ENCODE peak calls at places on chromosomes 5 and 9, in eight cellular contexts. V is right atrium auricular region, H is pancreas, G is GM23338, O is tibial artery, N is transverse colon, T is hepatocyte, U is cardiac muscle cell. S is an unnamed sample.
A peak's percentile ranks its signal among the peaks of the same experiment; 100 is the strongest.

GRCh38 chr9:69097053-69097452 is 61.5 kb downstream of the FXN start:
- DNase-seq in V (no peak), H (no peak), G (no peak), O (no peak), N (no peak), T (peak; percentile 59), U (peak; percentile 89), S (no peak)

GRCh38 chr9:98288876-98289275 is 33.4 kb upstream of the TBC1D2 start:
- DNase-seq in V (no peak), H (no peak), G (no peak), O (no peak), N (peak; percentile 52), T (peak; percentile 47), U (no peak), S (no peak)

GRCh38 chr9:23824241-23825142 is 1.5 kb downstream of the ELAVL2 start:
- DNase-seq in V (no peak), H (no peak), G (peak; percentile 87), O (no peak), N (peak; percentile 20), T (peak; percentile 67), U (no peak), S (no peak)

GRCh38 chr9:78015242-78015641 is 16.4 kb downstream of the GNAQ start:
- DNase-seq in V (no peak), H (no peak), G (no peak), O (no peak), N (no peak), T (no peak), U (no peak), S (no peak)

GRCh38 chr9:32455738-32456137 is 70.3 kb downstream of the RIGI start:
- DNase-seq in V (no peak), H (no peak), G (no peak), O (no peak), N (no peak), T (no peak), U (peak; percentile 49), S (no peak)

GRCh38 chr5:81097733-81098132 is 135.4 kb upstream of the CKMT2 start:
- DNase-seq in V (no peak), H (no peak), G (peak; percentile 34), O (no peak), N (no peak), T (no peak), U (no peak), S (no peak)

GRCh38 chr9:74497750-74498615 is 848 bp downstream of the RORB start:
- DNase-seq in V (no peak), H (no peak), G (peak; percentile 72), O (peak; percentile 68), N (no peak), T (peak; percentile 29), U (peak; percentile 33), S (no peak)

GRCh38 chr9:78031271-78031825 is at the start of gene GNAQ:
- DNase-seq in V (no peak), H (no peak), G (peak; percentile 59), O (peak; percentile 70), N (peak; percentile 18), T (peak; percentile 67), U (no peak), S (no peak)

GRCh38 chr5:177311361-177311722 is 356 bp downstream of the MXD3 start:
- DNase-seq in V (no peak), H (no peak), G (no peak), O (peak; percentile 69), N (peak; percentile 38), T (no peak), U (peak; percentile 15), S (no peak)

GRCh38 chr9:90842984-90843383 is 41.4 kb downstream of the SYK start:
- DNase-seq in V (no peak), H (no peak), G (no peak), O (no peak), N (no peak), T (no peak), U (no peak), S (no peak)

GRCh38 chr9:109797006-109797405 is 17.0 kb downstream of the PALM2AKAP2 start:
- DNase-seq in V (no peak), H (no peak), G (no peak), O (no peak), N (no peak), T (no peak), U (no peak), S (no peak)

GRCh38 chr9:96135071-96135825 is 166.7 kb downstream of the HSD17B3 start:
- DNase-seq in V (no peak), H (no peak), G (no peak), O (no peak), N (no peak), T (no peak), U (peak; percentile 25), S (no peak)

GRCh38 chr9:92097997-92098482 is 17.2 kb downstream of the SPTLC1 start:
- DNase-seq in V (peak; percentile 80), H (peak; percentile 95), G (peak; percentile 94), O (peak; percentile 82), N (peak; percentile 93), T (no peak), U (peak; percentile 90), S (peak; percentile 5)

GRCh38 chr9:34419716-34420504 is 38.5 kb downstream of the FAM219A start:
- DNase-seq in V (no peak), H (no peak), G (no peak), O (no peak), N (no peak), T (no peak), U (no peak), S (no peak)

GRCh38 chr9:31153250-31153840 is 1231.1 kb upstream of the ACO1 start:
- DNase-seq in V (no peak), H (no peak), G (no peak), O (no peak), N (no peak), T (no peak), U (peak; percentile 11), S (no peak)

GRCh38 chr9:25716220-25716872 is 38.1 kb upstream of the TUSC1 start:
- DNase-seq in V (no peak), H (peak; percentile 54), G (peak; percentile 84), O (no peak), N (peak; percentile 15), T (peak; percentile 80), U (peak; percentile 92), S (no peak)

GRCh38 chr5:142876817-142877216 is 106.6 kb downstream of the ARHGAP26 start:
- DNase-seq in V (no peak), H (no peak), G (no peak), O (no peak), N (no peak), T (no peak), U (no peak), S (no peak)

GRCh38 chr9:21153688-21154608 is 12.3 kb upstream of the IFNW1 start:
- DNase-seq in V (no peak), H (no peak), G (peak; percentile 71), O (no peak), N (no peak), T (peak; percentile 13), U (peak; percentile 45), S (no peak)

GRCh38 chr9:133518193-133518592 is 6.6 kb downstream of the MYMK start:
- DNase-seq in V (no peak), H (no peak), G (no peak), O (no peak), N (no peak), T (no peak), U (no peak), S (no peak)

GRCh38 chr9:93129286-93129685 is 4.8 kb downstream of the NINJ1 start:
- DNase-seq in V (no peak), H (no peak), G (no peak), O (peak; percentile 73), N (peak; percentile 20), T (no peak), U (no peak), S (no peak)

GRCh38 chr5:160289721-160290120 is 22.6 kb downstream of the CCNJL start:
- DNase-seq in V (no peak), H (no peak), G (peak; percentile 35), O (no peak), N (no peak), T (no peak), U (no peak), S (no peak)

GRCh38 chr9:38443181-38443580 is 18.9 kb upstream of the IGFBPL1 start:
- DNase-seq in V (no peak), H (peak; percentile 25), G (no peak), O (no peak), N (no peak), T (peak; percentile 84), U (peak; percentile 40), S (no peak)

GRCh38 chr9:20805766-20806165 is 121.7 kb downstream of the FOCAD start:
- DNase-seq in V (no peak), H (no peak), G (no peak), O (no peak), N (no peak), T (no peak), U (no peak), S (no peak)

GRCh38 chr9:134059188-134059641 is 8.6 kb downstream of the BRD3 start:
- DNase-seq in V (no peak), H (no peak), G (no peak), O (peak; percentile 40), N (peak; percentile 6), T (no peak), U (no peak), S (no peak)

GRCh38 chr9:106859957-106860715 is 2.8 kb upstream of the ZNF462 start:
- DNase-seq in V (no peak), H (peak; percentile 13), G (peak; percentile 90), O (peak; percentile 65), N (peak; percentile 71), T (peak; percentile 66), U (peak; percentile 57), S (peak; percentile 50)
- H3K27ac ChIP-seq in V (peak overlapping the region; percentile 84), H (no peak overlapping the region), G (peak overlapping the region; percentile 98), O (peak overlapping the region; percentile 4), N (peak overlapping the region; percentile 85), T (peak overlapping the region; percentile 96), U (no peak overlapping the region), S (peak overlapping the region; percentile 90)

DNA sequence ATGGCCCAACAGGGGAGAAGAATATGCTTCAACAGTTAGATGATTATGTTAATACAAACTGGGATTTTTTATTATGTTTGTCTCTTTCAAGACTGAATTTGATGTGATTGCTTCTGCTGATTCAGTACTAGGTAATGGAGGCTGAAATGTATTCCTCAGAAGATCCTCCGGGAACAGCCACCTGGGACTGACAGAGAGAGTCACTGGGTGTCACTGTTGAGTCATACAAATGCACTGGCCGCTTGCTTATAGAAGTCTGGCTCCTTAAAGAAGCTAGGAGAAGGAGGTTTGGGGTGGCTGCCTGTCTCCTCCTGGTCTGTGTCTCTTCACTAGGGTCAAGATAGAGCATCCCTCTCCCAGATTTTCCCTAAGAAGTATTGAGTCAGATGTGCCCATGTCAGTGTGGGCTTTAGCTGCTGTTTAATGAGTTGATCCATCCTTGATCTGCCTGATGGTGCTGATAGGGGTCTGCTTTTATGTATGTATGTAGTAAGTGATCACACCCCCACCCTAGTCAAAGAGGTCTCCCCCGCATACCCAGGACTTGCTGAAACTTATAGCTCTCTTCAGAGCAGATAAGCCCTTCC is 773.4 kb downstream of the BRINP1 start:
- DNase-seq in V (no peak), H (peak; percentile 21), G (peak; percentile 82), O (no peak), N (peak; percentile 7), T (peak; percentile 68), U (peak; percentile 2), S (no peak)
- TF ChIP-seq CTCF in V (no peak), H (no peak), G (peak; percentile 73), O (peak; percentile 28), N (peak; percentile 26), T (peak; percentile 59), U (no peak), S (no peak)

GRCh38 chr5:42491699-42492098 is 68.5 kb downstream of the GHR start:
- DNase-seq in V (no peak), H (no peak), G (peak; percentile 38), O (no peak), N (no peak), T (no peak), U (no peak), S (no peak)
- H3K4me1 ChIP-seq in V (no peaks in the 10 kb centered on the region), H (no peaks in the 10 kb centered on the region), G (peaks cover 3% of the 10 kb centered on the region), O (peaks cover 6% of the 10 kb centered on the region), N (peaks cover 4% of the 10 kb centered on the region), T (no peaks in the 10 kb centered on the region), U (peaks cover 6% of the 10 kb centered on the region), S (peaks cover 73% of the 10 kb centered on the region)

GRCh38 chr9:3243676-3244075 is 282.1 kb downstream of the RFX3 start:
- DNase-seq in V (no peak), H (no peak), G (no peak), O (no peak), N (no peak), T (no peak), U (no peak), S (no peak)
- H3K27ac ChIP-seq in V (no peak overlapping the region), H (no peak overlapping the region), G (no peak overlapping the region), O (no peak overlapping the region), N (no peak overlapping the region), T (no peak overlapping the region), U (no peak overlapping the region), S (no peak overlapping the region)

S was measured in gastrocnemius medialis.